ENCODE peak calls at places on chromosomes 2 and 18, in five cellular contexts. O, L, T, U and D are unnamed samples.

GRCh38 chr18:77127769-77128671 is 4.6 kb downstream of the MBP start:
- DNase-seq in O (peak; percentile 94), L (peak; percentile 65), U (no peak), T (no peak), D (no peak)

GRCh38 chr2:156400704-156401678 is 35.2 kb upstream of the GPD2 start:
- DNase-seq in T (peak; percentile 74), O (peak; percentile 93), U (peak; percentile 74), L (peak; percentile 75), D (peak; percentile 80)

GRCh38 chr18:34002130-34002529 is 222.6 kb downstream of the NOL4 start:
- DNase-seq in L (no peak), T (no peak), U (no peak), O (no peak), D (no peak)

GRCh38 chr2:32248299-32248698 is 16.4 kb downstream of the NLRC4 start:
- DNase-seq in L (no peak), U (no peak), T (no peak), O (no peak), D (no peak)

GRCh38 chr2:104476563-104476988 is 377.3 kb upstream of the POU3F3 start:
- DNase-seq in U (no peak), T (no peak), O (no peak), L (no peak), D (no peak)

GRCh38 chr2:150182564-150183249 is 304.8 kb downstream of the RND3 start:
- DNase-seq in O (no peak), T (no peak), L (no peak), U (no peak), D (no peak)

GRCh38 chr2:62201307-62201706 is 5.4 kb downstream of the B3GNT2 start:
- DNase-seq in L (no peak), O (no peak), T (no peak), U (no peak), D (no peak)

GRCh38 chr18:11663630-11664029 is 25.4 kb upstream of the GNAL start:
- DNase-seq in T (no peak), L (no peak), O (no peak), U (no peak), D (no peak)

GRCh38 chr2:239297142-239298125 is 103.4 kb downstream of the HDAC4 start:
- DNase-seq in L (no peak), O (no peak), T (no peak), U (no peak), D (no peak)

GRCh38 chr2:190627881-190628412 is 20.9 kb upstream of the NAB1 start:
- DNase-seq in U (peak; percentile 28), L (no peak), O (peak; percentile 13), T (no peak), D (no peak)

GRCh38 chr2:100339823-100340222 is 17.5 kb upstream of the LONRF2 start:
- DNase-seq in L (no peak), T (no peak), U (no peak), O (no peak), D (no peak)

GRCh38 chr2:46720592-46721185 is 194.9 kb downstream of the MCFD2 start:
- DNase-seq in L (no peak), U (no peak), O (peak; percentile 33), T (no peak), D (no peak)

GRCh38 chr2:120934891-120935338 is 199.2 kb downstream of the GLI2 start:
- DNase-seq in L (no peak), O (peak; percentile 88), U (no peak), T (no peak), D (no peak)

GRCh38 chr2:211816739-211817138 is 721.9 kb downstream of the ERBB4 start:
- DNase-seq in T (no peak), O (no peak), L (no peak), U (no peak), D (no peak)

GRCh38 chr2:211812587-211812986 is 726.0 kb downstream of the ERBB4 start:
- DNase-seq in O (no peak), L (no peak), T (no peak), U (no peak), D (no peak)
- TF ChIP-seq CTCF in O (no peak), L (no peak), T (no peak), U (no peak), D (no peak)

GRCh38 chr2:9256570-9257043 is 50.0 kb downstream of the ASAP2 start:
- DNase-seq in T (no peak), U (no peak), O (no peak), L (no peak), D (no peak)
- TF ChIP-seq CTCF in T (no peak), U (no peak), O (no peak), L (no peak), D (no peak)

GRCh38 chr2:172488556-172488955 is 61.2 kb downstream of the ITGA6 start:
- DNase-seq in L (no peak), O (no peak), T (no peak), U (no peak), D (no peak)

GRCh38 chr2:172481507-172482262 is 54.3 kb downstream of the ITGA6 start:
- DNase-seq in L (no peak), U (no peak), O (no peak), T (no peak), D (no peak)

GRCh38 chr2:172484706-172485105 is 57.3 kb downstream of the ITGA6 start:
- DNase-seq in T (no peak), U (no peak), L (no peak), O (no peak), D (no peak)

GRCh38 chr2:172480301-172481218 is 53.2 kb downstream of the ITGA6 start:
- DNase-seq in U (peak; percentile 38), O (peak; percentile 26), T (peak; percentile 55), L (no peak), D (no peak)

DNA sequence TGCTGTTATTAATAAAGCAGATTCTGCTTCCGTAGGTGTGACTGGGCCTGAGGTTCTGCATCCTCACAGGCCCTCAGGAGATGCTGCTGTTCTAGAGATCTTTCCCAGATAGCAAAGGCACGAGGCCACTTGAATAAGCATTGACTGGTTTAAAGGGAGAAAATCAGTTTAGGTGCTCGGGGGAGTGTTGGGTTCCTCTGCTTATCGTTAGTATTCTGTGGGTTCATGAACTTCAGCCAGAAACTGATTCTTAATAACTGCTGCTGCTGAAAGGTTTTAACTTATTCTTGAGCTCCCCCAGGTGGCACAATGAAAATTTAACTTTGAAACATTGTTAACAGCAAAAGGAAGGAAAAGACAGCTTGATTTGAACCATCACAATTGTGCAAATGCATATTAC is 56.9 kb downstream of the ITGA6 start:
- DNase-seq in U (no peak), O (peak; percentile 41), L (no peak), T (no peak), D (no peak)
- TF ChIP-seq CTCF in U (no peak), O (peak; percentile 40), L (no peak), T (peak; percentile 53), D (peak; percentile 60)

GRCh38 chr2:203376173-203376572 is 48.0 kb downstream of the ABI2 start:
- DNase-seq in O (no peak), U (no peak), T (no peak), L (no peak), D (no peak)
- TF ChIP-seq CTCF in O (no peak), U (no peak), T (no peak), L (no peak), D (peak; percentile 27)

DNA sequence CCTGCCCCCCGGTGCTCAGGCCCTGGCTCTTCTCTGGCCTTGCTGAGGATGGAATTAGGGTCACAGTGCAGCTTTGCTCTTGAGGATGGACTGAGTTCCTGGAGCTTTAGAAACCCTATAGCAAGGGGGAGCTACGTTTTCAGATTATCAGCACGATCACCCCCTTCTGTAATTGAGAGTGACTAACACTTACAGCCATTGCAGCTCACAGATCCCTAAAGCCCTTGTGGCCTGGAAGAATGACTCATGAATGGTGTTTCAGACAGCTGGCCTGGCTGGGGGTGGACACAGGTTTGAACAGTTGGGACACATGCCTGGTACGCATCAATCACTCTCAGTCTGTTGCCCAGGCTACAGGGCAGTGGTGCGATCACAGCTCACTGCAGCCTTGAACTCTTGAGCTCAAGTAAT is 79.7 kb upstream of the IGFBP5 start:
- DNase-seq in L (no peak), T (no peak), O (peak; percentile 94), U (peak; percentile 22), D (no peak)
- TF ChIP-seq CTCF in L (no peak), T (no peak), O (peak; percentile 11), U (no peak), D (no peak)

GRCh38 chr18:64972545-64972944 is 778.3 kb upstream of the CDH7 start:
- DNase-seq in O (peak; percentile 0), L (no peak), T (no peak), U (no peak), D (no peak)

GRCh38 chr18:64966667-64967066 is 784.1 kb upstream of the CDH7 start:
- DNase-seq in T (no peak), L (no peak), O (no peak), U (peak; percentile 6), D (no peak)
- TF ChIP-seq CTCF in T (no peak), L (no peak), O (no peak), U (no peak), D (peak; percentile 17)

GRCh38 chr18:45569566-45569965 is 45.7 kb upstream of the SLC14A2 start:
- DNase-seq in T (no peak), U (no peak), L (no peak), O (no peak), D (no peak)

GRCh38 chr18:45568017-45568416 is 47.3 kb upstream of the SLC14A2 start:
- DNase-seq in O (no peak), T (no peak), L (no peak), U (no peak), D (no peak)

GRCh38 chr18:45571161-45571560 is 44.1 kb upstream of the SLC14A2 start:
- DNase-seq in L (no peak), T (no peak), O (no peak), U (no peak), D (no peak)

GRCh38 chr18:45567123-45567522 is 48.2 kb upstream of the SLC14A2 start:
- DNase-seq in O (peak; percentile 55), T (no peak), L (no peak), U (peak; percentile 40), D (no peak)

DNA sequence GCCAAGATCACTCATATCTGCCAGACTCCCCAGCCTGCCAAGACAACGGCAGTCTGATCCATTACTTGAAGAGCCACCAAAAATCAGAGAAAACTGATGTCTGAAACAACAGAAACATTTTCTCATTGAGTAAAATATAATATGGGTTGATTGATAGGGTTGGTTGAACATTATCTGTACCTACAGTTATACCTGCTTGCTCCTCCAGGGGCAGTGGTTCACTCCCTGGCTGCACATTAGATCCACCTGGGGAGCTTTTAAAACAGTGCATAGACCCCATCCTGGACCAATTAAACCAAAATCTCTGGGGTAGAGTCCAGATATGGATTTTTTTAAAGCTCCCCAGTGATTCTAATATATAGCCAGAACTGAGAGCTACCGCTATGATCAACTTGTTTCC is 43.6 kb upstream of the SLC14A2 start:
- DNase-seq in L (no peak), T (no peak), U (no peak), O (no peak), D (no peak)
- TF ChIP-seq CTCF in L (no peak), T (peak; percentile 55), U (peak; percentile 34), O (peak; percentile 40), D (peak; percentile 52)

DNA sequence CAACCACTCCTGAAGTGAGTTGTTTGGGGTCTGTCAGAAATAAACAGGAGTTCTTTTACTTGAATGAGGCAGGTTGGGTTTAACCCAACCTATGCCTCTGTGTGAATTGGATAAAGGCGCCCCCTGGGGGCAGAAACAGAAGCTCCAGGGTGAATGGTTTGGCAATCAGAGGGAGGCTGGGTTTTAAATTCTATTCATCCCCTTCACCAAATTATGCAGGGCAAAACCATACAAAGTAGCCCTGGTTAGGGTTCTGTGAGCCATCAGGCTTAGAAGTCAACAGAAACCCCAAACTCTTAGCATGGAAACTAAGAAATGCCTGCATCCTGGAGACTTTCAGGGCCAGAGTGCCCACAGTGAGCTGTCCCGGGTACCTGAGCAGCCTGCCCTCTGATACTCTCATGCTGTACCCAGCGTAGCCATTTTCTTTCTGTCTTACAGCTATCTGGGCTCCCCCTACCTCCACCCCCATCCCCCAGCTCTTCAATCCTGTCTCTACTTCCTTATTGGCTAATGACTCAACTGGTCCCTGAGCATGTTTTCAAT is 241.5 kb downstream of the ICOS start:
- DNase-seq in O (no peak), T (peak; percentile 24), L (no peak), U (peak; percentile 37), D (no peak)
- TF ChIP-seq CTCF in O (peak; percentile 34), T (peak; percentile 64), L (no peak), U (peak; percentile 50), D (peak; percentile 70)